ENCODE peak calls at places on chromosome 5, in eight cellular contexts. B is IMR-90; J is HCEC 1CT; O is memory B cell; Y is hypothalamus; K is HEK293T; Q is adrenal gland; H is stimulated activated CD8-positive, alpha-beta memory T cell treated with anti-CD3 and anti-CD28 coated beads, Interleukin-15, amount 100 ng/mL, for 24 hours. T is an unnamed sample.

GRCh38 chr5:19837536-19838179 is 150.3 kb downstream of the CDH18 start:
- DNase-seq in B (peak), J (peak), O (no peak), Y (no peak), K (no peak), Q (no peak), H (no peak), T (peak)

GRCh38 chr5:132257131-132258101 is at the start of gene PDLIM4:
- DNase-seq in B (no peak), J (no peak), O (no peak), Y (no peak), K (peak), Q (peak), H (no peak), T (peak)

GRCh38 chr5:140258016-140258415 is 44.9 kb downstream of the PFDN1 start:
- DNase-seq in B (peak), J (peak), O (no peak), Y (no peak), K (no peak), Q (no peak), H (no peak), T (peak)

GRCh38 chr5:140575309-140575708 is 10.7 kb downstream of the SLC35A4 start:
- DNase-seq in B (peak), J (peak), O (no peak), Y (no peak), K (peak), Q (peak), H (no peak), T (no peak)

GRCh38 chr5:141430332-141431113 is at the start of gene PCDHGA12:
- DNase-seq in B (peak), J (peak), O (no peak), Y (no peak), K (peak), Q (peak), H (no peak), T (peak)

GRCh38 chr5:138230261-138230660 is 17.1 kb upstream of the CDC23 start:
- DNase-seq in B (peak), J (no peak), O (no peak), Y (no peak), K (no peak), Q (peak), H (no peak), T (peak)

GRCh38 chr5:143023447-143024096 is 253.4 kb downstream of the ARHGAP26 start:
- DNase-seq in B (peak), J (no peak), O (no peak), Y (no peak), K (no peak), Q (no peak), H (no peak), T (no peak)

GRCh38 chr5:126811515-126812198 is 34.7 kb downstream of the LMNB1 start:
- DNase-seq in B (peak), J (peak), O (peak), Y (no peak), K (no peak), Q (no peak), H (no peak), T (peak)

GRCh38 chr5:134436523-134437339 is 25.1 kb upstream of the CDKN2AIPNL start:
- DNase-seq in B (peak), J (peak), O (peak), Y (no peak), K (no peak), Q (peak), H (no peak), T (peak)

GRCh38 chr5:178545156-178545555 is 45.0 kb downstream of the COL23A1 start:
- DNase-seq in B (no peak), J (no peak), O (no peak), Y (no peak), K (no peak), Q (no peak), H (no peak), T (no peak)

GRCh38 chr5:8828596-8829321 is 717.1 kb downstream of the SEMA5A start:
- DNase-seq in B (peak), J (peak), O (no peak), Y (no peak), K (no peak), Q (no peak), H (no peak), T (peak)

GRCh38 chr5:37776826-37777225 is 63.0 kb downstream of the GDNF start:
- DNase-seq in B (peak), J (no peak), O (no peak), Y (no peak), K (no peak), Q (no peak), H (no peak), T (peak)

GRCh38 chr5:141382469-141383294 is at the start of gene PCDHGA7:
- DNase-seq in B (peak), J (peak), O (no peak), Y (no peak), K (peak), Q (no peak), H (no peak), T (peak)

GRCh38 chr5:38607396-38607795 is 51.0 kb upstream of the LIFR start:
- DNase-seq in B (peak), J (peak), O (no peak), Y (no peak), K (no peak), Q (no peak), H (no peak), T (peak)

GRCh38 chr5:140554454-140554853 is 2.8 kb downstream of the SRA1 start:
- DNase-seq in B (peak), J (peak), O (no peak), Y (no peak), K (no peak), Q (no peak), H (no peak), T (peak)

GRCh38 chr5:160450164-160450932 is 28.7 kb downstream of the PTTG1 start:
- DNase-seq in B (no peak), J (no peak), O (no peak), Y (no peak), K (no peak), Q (no peak), H (no peak), T (no peak)

GRCh38 chr5:179969110-179969509 is 61.4 kb upstream of the TBC1D9B start:
- DNase-seq in B (no peak), J (no peak), O (no peak), Y (no peak), K (no peak), Q (no peak), H (no peak), T (no peak)

GRCh38 chr5:141528401-141528984 is 39.6 kb downstream of the PCDHGC5 start:
- DNase-seq in B (peak), J (no peak), O (no peak), Y (no peak), K (no peak), Q (peak), H (no peak), T (peak)

GRCh38 chr5:57177479-57178156 is 3.8 kb downstream of the GPBP1 start:
- DNase-seq in B (no peak), J (no peak), O (no peak), Y (no peak), K (no peak), Q (no peak), H (no peak), T (no peak)

GRCh38 chr5:17413691-17414090 is 84.3 kb upstream of the TAF11L2 start:
- DNase-seq in B (no peak), J (no peak), O (no peak), Y (no peak), K (no peak), Q (no peak), H (no peak), T (no peak)

GRCh38 chr5:168472329-168472728 is 13.9 kb upstream of the RARS1 start:
- DNase-seq in B (peak), J (peak), O (no peak), Y (no peak), K (no peak), Q (no peak), H (no peak), T (peak)

GRCh38 chr5:132774406-132774805 is 2.6 kb downstream of the SEPTIN8 start:
- DNase-seq in B (no peak), J (no peak), O (no peak), Y (no peak), K (no peak), Q (no peak), H (no peak), T (no peak)

GRCh38 chr5:36613241-36613640 is 6.8 kb downstream of the SLC1A3 start:
- DNase-seq in B (no peak), J (no peak), O (no peak), Y (no peak), K (no peak), Q (no peak), H (no peak), T (no peak)

GRCh38 chr5:170536498-170536897 is 32.7 kb downstream of the KCNIP1 start:
- DNase-seq in B (no peak), J (no peak), O (no peak), Y (no peak), K (no peak), Q (no peak), H (no peak), T (no peak)

GRCh38 chr5:89289604-89290003 is 406.6 kb upstream of the MEF2C start:
- DNase-seq in B (peak), J (peak), O (no peak), Y (no peak), K (no peak), Q (no peak), H (no peak), T (peak)

GRCh38 chr5:145968970-145969713 is 32.8 kb downstream of the SH3RF2 start:
- DNase-seq in B (no peak), J (no peak), O (no peak), Y (no peak), K (no peak), Q (no peak), H (no peak), T (no peak)

GRCh38 chr5:140039561-140039960 is 3.5 kb downstream of the NRG2 start:
- DNase-seq in B (no peak), J (no peak), O (no peak), Y (no peak), K (no peak), Q (peak), H (no peak), T (no peak)

GRCh38 chr5:34709861-34710673 is 53.9 kb downstream of the RAI14 start:
- DNase-seq in B (peak), J (peak), O (no peak), Y (no peak), K (no peak), Q (peak), H (no peak), T (peak)

GRCh38 chr5:135235551-135236100 is 163.4 kb downstream of the MACROH2A1 start:
- DNase-seq in B (no peak), J (no peak), O (no peak), Y (no peak), K (no peak), Q (peak), H (no peak), T (no peak)

GRCh38 chr5:5652181-5652580 is 229.7 kb downstream of the ICE1 start:
- DNase-seq in B (no peak), J (no peak), O (no peak), Y (no peak), K (no peak), Q (no peak), H (no peak), T (no peak)

GRCh38 chr5:157479166-157479565 is 19.2 kb downstream of the NIPAL4 start:
- DNase-seq in B (peak), J (no peak), O (no peak), Y (no peak), K (no peak), Q (no peak), H (no peak), T (no peak)

GRCh38 chr5:36378551-36378950 is 76.8 kb upstream of the RANBP3L start:
- DNase-seq in B (peak), J (no peak), O (no peak), Y (no peak), K (no peak), Q (no peak), H (no peak), T (no peak)

GRCh38 chr5:1728846-1729245 is 70.8 kb downstream of the MRPL36 start:
- DNase-seq in B (no peak), J (no peak), O (no peak), Y (no peak), K (no peak), Q (no peak), H (no peak), T (no peak)

GRCh38 chr5:126589536-126590297 is 5.3 kb downstream of the ALDH7A1 start:
- DNase-seq in B (no peak), J (no peak), O (no peak), Y (no peak), K (no peak), Q (no peak), H (no peak), T (no peak)

GRCh38 chr5:35790462-35790822 is 66.2 kb upstream of the IL7R start:
- DNase-seq in B (no peak), J (no peak), O (no peak), Y (no peak), K (no peak), Q (no peak), H (no peak), T (no peak)

T was measured in astrocyte.